ENCODE peak calls at places on chromosomes 3 and 15, in five cellular contexts. R is neural progenitor cell; E is colonic mucosa; L is CD4-positive, alpha-beta T cell; Y is left lung. G is an unnamed sample.

GRCh38 chr3:126158016-126158911 is 22.1 kb downstream of the ALDH1L1 start:
- DNase-seq in Y (no peak), E (no peak), L (no peak), R (no peak), G (no peak)

GRCh38 chr3:102339671-102340070 is 95.1 kb upstream of the ZPLD1 start:
- DNase-seq in Y (no peak), E (no peak), L (no peak), R (no peak), G (no peak)

GRCh38 chr15:67761343-67761742 is 64.0 kb upstream of the SKOR1 start:
- DNase-seq in R (no peak), E (peak; percentile 41), L (no peak), Y (no peak), G (no peak)

GRCh38 chr15:26197719-26198118 is 334.6 kb upstream of the ATP10A start:
- DNase-seq in R (peak; percentile 78), L (no peak), E (no peak), Y (no peak), G (no peak)

GRCh38 chr3:11570251-11570650 is 73.5 kb downstream of the VGLL4 start:
- DNase-seq in Y (no peak), L (no peak), R (no peak), E (no peak), G (no peak)

GRCh38 chr15:27854601-27855000 is 244.5 kb downstream of the OCA2 start:
- DNase-seq in Y (no peak), L (no peak), R (no peak), E (no peak), G (no peak)

GRCh38 chr3:165522371-165522770 is 314.9 kb downstream of the BCHE start:
- DNase-seq in Y (no peak), L (no peak), R (peak; percentile 22), E (no peak), G (no peak)

GRCh38 chr3:127925384-127925783 is 10.4 kb downstream of the KBTBD12 start:
- DNase-seq in Y (no peak), L (no peak), R (no peak), E (no peak), G (no peak)

GRCh38 chr15:29859981-29860745 is 37.9 kb upstream of the TJP1 start:
- DNase-seq in L (no peak), R (no peak), Y (no peak), E (no peak), G (no peak)

GRCh38 chr3:122092460-122093165 is 37.5 kb downstream of the CD86 start:
- DNase-seq in Y (peak; percentile 47), L (no peak), R (no peak), E (peak; percentile 29), G (peak; percentile 12)

GRCh38 chr15:99305761-99306505 is 54.7 kb downstream of the LRRC28 start:
- DNase-seq in E (no peak), L (no peak), R (peak; percentile 58), Y (no peak), G (peak; percentile 14)

GRCh38 chr15:81466741-81467140 is 92.7 kb upstream of the TMC3 start:
- DNase-seq in Y (no peak), E (no peak), R (no peak), L (no peak), G (no peak)

GRCh38 chr3:154144825-154145465 is 23.8 kb downstream of the ARHGEF26 start:
- DNase-seq in E (no peak), L (no peak), R (no peak), Y (no peak), G (no peak)

GRCh38 chr3:152331018-152331541 is 62.4 kb downstream of the MBNL1 start:
- DNase-seq in R (no peak), Y (no peak), L (no peak), E (peak; percentile 51), G (no peak)

GRCh38 chr3:127710473-127710941 is 37.8 kb downstream of the ABTB1 start:
- DNase-seq in Y (peak; percentile 22), R (no peak), E (no peak), L (no peak), G (no peak)

GRCh38 chr3:61315874-61316273 is 64.6 kb upstream of the FHIT start:
- DNase-seq in E (no peak), Y (no peak), L (no peak), R (peak; percentile 66), G (no peak)

GRCh38 chr3:189041482-189042090 is 130.2 kb upstream of the TPRG1 start:
- DNase-seq in R (peak; percentile 77), Y (no peak), L (peak; percentile 60), E (peak; percentile 46), G (peak; percentile 15)

GRCh38 chr3:147361671-147362420 is 44.5 kb downstream of the ZIC4 start:
- DNase-seq in L (no peak), R (peak; percentile 81), E (peak; percentile 53), Y (no peak), G (no peak)

GRCh38 chr3:54533856-54534255 is 394.0 kb downstream of the LRTM1 start:
- DNase-seq in E (no peak), L (no peak), Y (no peak), R (peak; percentile 13), G (no peak)

GRCh38 chr3:89577517-89578252 is 470.3 kb downstream of the EPHA3 start:
- DNase-seq in E (no peak), Y (no peak), R (no peak), L (no peak), G (no peak)

GRCh38 chr3:182183716-182184430 is 472.1 kb downstream of the SOX2 start:
- DNase-seq in Y (no peak), R (peak; percentile 12), L (no peak), E (no peak), G (no peak)

GRCh38 chr15:96322401-96323249 is 7.9 kb upstream of the NR2F2 start:
- DNase-seq in Y (peak; percentile 36), R (peak; percentile 78), L (no peak), E (peak; percentile 19), G (no peak)

GRCh38 chr3:62562596-62562995 is 189.2 kb upstream of the FEZF2 start:
- DNase-seq in E (no peak), L (no peak), R (no peak), Y (no peak), G (no peak)

GRCh38 chr3:43035801-43036340 is 56.8 kb downstream of the GASK1A start:
- DNase-seq in Y (no peak), E (no peak), L (no peak), R (no peak), G (no peak)

GRCh38 chr3:52085883-52086282 is 29.5 kb upstream of the DUSP7 start:
- DNase-seq in E (no peak), L (no peak), R (no peak), Y (peak; percentile 27), G (no peak)

GRCh38 chr3:127560051-127560787 is 30.3 kb downstream of the TPRA1 start:
- DNase-seq in Y (no peak), R (no peak), L (no peak), E (no peak), G (no peak)

GRCh38 chr15:34109775-34110663 is 8.1 kb downstream of the PGBD4 start:
- DNase-seq in E (no peak), L (no peak), R (peak; percentile 32), Y (no peak), G (no peak)
- TF ChIP-seq CTCF in E (peak; percentile 35), L (peak; percentile 31), R (peak; percentile 81), Y (peak; percentile 31), G (peak; percentile 36)

DNA sequence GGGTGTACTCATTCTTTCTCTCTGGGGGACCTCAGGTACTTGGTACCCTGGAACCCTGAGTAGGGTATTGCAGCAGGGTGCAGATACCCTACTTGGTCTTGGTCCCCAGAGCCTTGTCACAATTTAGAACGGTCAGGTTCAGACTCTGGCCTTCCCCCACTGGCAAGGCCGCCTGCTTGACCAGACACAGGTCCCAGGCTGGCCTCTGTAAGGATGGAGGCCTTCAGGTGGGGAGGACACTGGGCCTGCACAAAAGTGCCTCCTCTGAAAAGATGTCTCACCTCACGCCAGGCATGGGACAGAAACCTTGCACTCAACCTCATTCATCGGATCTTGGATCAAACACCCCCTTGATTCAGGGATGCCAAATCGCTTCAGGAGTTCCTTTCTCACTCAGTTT is 158.4 kb downstream of the KLF13 start:
- DNase-seq in L (no peak), E (peak; percentile 17), Y (no peak), R (no peak), G (no peak)
- H3K27ac ChIP-seq in L (no peak overlapping the region), E (no peak overlapping the region), Y (no peak overlapping the region), R (no peak overlapping the region), G (no peak overlapping the region)

GRCh38 chr15:63121382-63122001 is at the start of gene LACTB:
- DNase-seq in R (peak; percentile 95), L (peak; percentile 72), Y (peak; percentile 91), E (peak; percentile 90), G (peak; percentile 93)

GRCh38 chr15:63124506-63124905 is 2.8 kb downstream of the LACTB start:
- DNase-seq in E (no peak), L (no peak), Y (no peak), R (no peak), G (no peak)

GRCh38 chr15:63118854-63119253 is 2.8 kb upstream of the LACTB start:
- DNase-seq in Y (no peak), E (no peak), R (no peak), L (no peak), G (no peak)

GRCh38 chr15:63126726-63127125 is 5.1 kb downstream of the LACTB start:
- DNase-seq in L (no peak), R (no peak), E (no peak), Y (no peak), G (no peak)

DNA sequence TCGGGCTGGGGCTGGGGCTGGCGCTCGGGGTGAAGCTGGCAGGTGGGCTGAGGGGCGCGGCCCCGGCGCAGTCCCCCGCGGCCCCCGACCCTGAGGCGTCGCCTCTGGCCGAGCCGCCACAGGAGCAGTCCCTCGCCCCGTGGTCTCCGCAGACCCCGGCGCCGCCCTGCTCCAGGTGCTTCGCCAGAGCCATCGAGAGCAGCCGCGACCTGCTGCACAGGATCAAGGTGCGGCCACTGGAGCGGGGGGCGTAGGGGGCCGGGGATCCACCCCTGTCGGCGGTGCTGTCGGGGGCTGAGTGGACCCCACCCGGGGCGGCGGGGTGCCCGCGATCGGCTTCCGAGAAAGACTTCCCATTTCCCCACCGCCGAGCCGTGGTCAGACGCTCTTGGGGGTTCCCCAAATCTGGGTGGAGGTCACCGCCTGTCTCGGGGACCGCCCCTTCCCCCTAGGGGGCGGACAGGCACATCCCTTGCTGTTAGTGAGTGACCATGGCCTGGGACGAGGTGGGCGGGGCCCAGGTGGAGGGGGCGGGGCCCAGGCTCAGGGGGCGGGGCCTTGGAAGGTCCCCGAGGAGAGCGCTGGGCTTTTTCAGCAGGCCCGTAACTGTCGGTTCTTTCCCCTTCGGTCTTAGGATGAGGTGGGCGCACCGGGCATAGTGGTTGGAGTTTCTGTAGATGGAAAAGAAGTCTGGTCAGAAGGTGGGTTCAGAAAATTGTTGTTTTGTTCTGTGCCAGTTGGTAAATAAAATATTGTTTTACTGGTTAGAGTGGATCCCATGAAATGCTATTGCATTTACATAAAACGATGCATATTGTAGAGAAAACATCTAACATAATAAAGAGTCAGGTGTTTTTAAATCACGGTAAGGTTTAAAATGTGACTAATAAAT is 587 bp downstream of the LACTB start:
- DNase-seq in E (peak; percentile 83), L (peak; percentile 66), R (peak; percentile 78), Y (peak; percentile 94), G (peak; percentile 95)
- TF ChIP-seq CTCF in E (peak; percentile 13), L (no peak), R (peak; percentile 25), Y (peak; percentile 6), G (no peak)

GRCh38 chr3:39190281-39191025 is 1.9 kb downstream of the XIRP1 start:
- DNase-seq in R (no peak), Y (no peak), E (no peak), L (no peak), G (no peak)

GRCh38 chr3:39191773-39192172 is 622 bp downstream of the XIRP1 start:
- DNase-seq in R (no peak), Y (no peak), E (no peak), L (no peak), G (no peak)

GRCh38 chr3:39193391-39193790 is 996 bp upstream of the XIRP1 start:
- DNase-seq in E (no peak), R (no peak), Y (no peak), L (no peak), G (no peak)

GRCh38 chr3:39191103-39191502 is 1.3 kb downstream of the XIRP1 start:
- DNase-seq in E (no peak), L (no peak), R (peak; percentile 17), Y (no peak), G (no peak)

GRCh38 chr3:39192490-39193092 is at the start of gene XIRP1:
- DNase-seq in R (no peak), L (no peak), E (no peak), Y (no peak), G (no peak)
- H3K27ac ChIP-seq in R (no peak within 1 kb of the TSS), L (no peak within 1 kb of the TSS), E (no peak within 1 kb of the TSS), Y (no peak within 1 kb of the TSS), G (no peak within 1 kb of the TSS)